ENCODE peak calls at places on chromosomes 1 and 21, in eight cellular contexts. B, D, N, X, U, G, F and A are unnamed samples.

GRCh38 chr1:203570805-203571204 is 55.8 kb upstream of the ATP2B4 start:
- DNase-seq in B (no peak), D (no peak), N (no peak), X (no peak), U (no peak), G (no peak), F (no peak), A (no peak)

GRCh38 chr21:46029201-46029924 is 47.8 kb downstream of the COL6A1 start:
- DNase-seq in B (no peak), D (no peak), N (no peak), X (no peak), U (no peak), G (peak), F (no peak), A (no peak)

GRCh38 chr1:117312453-117313138 is 54.7 kb upstream of the MAN1A2 start:
- DNase-seq in B (no peak), D (no peak), N (no peak), X (no peak), U (no peak), G (no peak), F (no peak), A (peak)

GRCh38 chr1:147665521-147665920 is 4.8 kb downstream of the ACP6 start:
- DNase-seq in B (no peak), D (no peak), N (no peak), X (no peak), U (no peak), G (no peak), F (no peak), A (no peak)

GRCh38 chr1:201217851-201218250 is 27.2 kb downstream of the IGFN1 start:
- DNase-seq in B (no peak), D (no peak), N (no peak), X (no peak), U (peak), G (no peak), F (no peak), A (no peak)

GRCh38 chr1:37726191-37726590 is 33.9 kb downstream of the CDCA8 start:
- DNase-seq in B (no peak), D (no peak), N (no peak), X (peak), U (no peak), G (no peak), F (no peak), A (no peak)

GRCh38 chr1:28056129-28056925 is 32.1 kb downstream of the EYA3 start:
- DNase-seq in B (peak), D (no peak), N (no peak), X (no peak), U (no peak), G (no peak), F (no peak), A (no peak)

GRCh38 chr1:215887618-215888017 is 320.5 kb downstream of the KCTD3 start:
- DNase-seq in B (no peak), D (no peak), N (no peak), X (no peak), U (no peak), G (no peak), F (no peak), A (no peak)

GRCh38 chr1:53715478-53715877 is 23.5 kb downstream of the GLIS1 start:
- DNase-seq in B (no peak), D (no peak), N (no peak), X (no peak), U (no peak), G (no peak), F (no peak), A (peak)

GRCh38 chr1:78045850-78046778 is at the start of gene GIPC2:
- DNase-seq in B (no peak), D (peak), N (peak), X (no peak), U (peak), G (peak), F (no peak), A (peak)

GRCh38 chr1:37764888-37765441 is at the start of gene EPHA10:
- DNase-seq in B (no peak), D (no peak), N (no peak), X (no peak), U (no peak), G (no peak), F (no peak), A (no peak)

GRCh38 chr1:33013791-33014190 is 22.9 kb downstream of the AK2 start:
- DNase-seq in B (no peak), D (no peak), N (no peak), X (no peak), U (no peak), G (no peak), F (no peak), A (no peak)

GRCh38 chr1:19043579-19044443 is 87.3 kb upstream of the IFFO2 start:
- DNase-seq in B (no peak), D (no peak), N (no peak), X (no peak), U (no peak), G (no peak), F (no peak), A (no peak)

GRCh38 chr1:226419284-226419683 is 11.4 kb upstream of the PARP1 start:
- DNase-seq in B (no peak), D (no peak), N (no peak), X (no peak), U (no peak), G (no peak), F (no peak), A (no peak)

GRCh38 chr1:26786437-26787380 is 1.0 kb upstream of the PIGV start:
- DNase-seq in B (peak), D (peak), N (peak), X (peak), U (peak), G (peak), F (no peak), A (peak)

GRCh38 chr21:46189213-46189958 is 5.1 kb upstream of the SPATC1L start:
- DNase-seq in B (no peak), D (no peak), N (no peak), X (no peak), U (no peak), G (peak), F (no peak), A (no peak)

GRCh38 chr1:15246960-15247614 is at the start of gene FHAD1:
- DNase-seq in B (peak), D (no peak), N (peak), X (no peak), U (peak), G (peak), F (no peak), A (peak)

GRCh38 chr1:244865028-244865371 is 657 bp upstream of the HNRNPU start:
- DNase-seq in B (peak), D (peak), N (peak), X (no peak), U (peak), G (peak), F (no peak), A (peak)

GRCh38 chr1:34050711-34051485 is 114.1 kb downstream of the CSMD2 start:
- DNase-seq in B (no peak), D (no peak), N (no peak), X (no peak), U (no peak), G (no peak), F (no peak), A (no peak)

GRCh38 chr1:235822685-235823084 is 44.0 kb downstream of the LYST start:
- DNase-seq in B (no peak), D (no peak), N (no peak), X (no peak), U (no peak), G (no peak), F (no peak), A (no peak)

GRCh38 chr1:234927312-234927967 is 201.2 kb downstream of the TOMM20 start:
- DNase-seq in B (no peak), D (no peak), N (no peak), X (no peak), U (no peak), G (no peak), F (no peak), A (no peak)

GRCh38 chr21:41167348-41168342 is at the start of gene BACE2:
- DNase-seq in B (peak), D (peak), N (peak), X (peak), U (peak), G (peak), F (peak), A (peak)

GRCh38 chr1:151773698-151774097 is 10.4 kb upstream of the MRPL9 start:
- DNase-seq in B (no peak), D (no peak), N (no peak), X (no peak), U (no peak), G (no peak), F (peak), A (no peak)

GRCh38 chr21:17388226-17388625 is 124.6 kb upstream of the CXADR start:
- DNase-seq in B (no peak), D (no peak), N (no peak), X (peak), U (no peak), G (no peak), F (no peak), A (peak)

GRCh38 chr1:231396643-231397042 is 25.4 kb downstream of the EGLN1 start:
- DNase-seq in B (no peak), D (no peak), N (no peak), X (no peak), U (no peak), G (no peak), F (no peak), A (no peak)

GRCh38 chr1:180614746-180615145 is 17.1 kb upstream of the XPR1 start:
- DNase-seq in B (no peak), D (no peak), N (no peak), X (no peak), U (no peak), G (no peak), F (peak), A (no peak)

GRCh38 chr1:208232639-208233038 is 11.5 kb downstream of the PLXNA2 start:
- DNase-seq in B (no peak), D (no peak), N (no peak), X (no peak), U (no peak), G (no peak), F (no peak), A (no peak)

GRCh38 chr1:208231929-208232360 is 12.2 kb downstream of the PLXNA2 start:
- DNase-seq in B (no peak), D (no peak), N (no peak), X (no peak), U (no peak), G (no peak), F (no peak), A (no peak)

GRCh38 chr1:208234721-208235120 is 9.5 kb downstream of the PLXNA2 start:
- DNase-seq in B (no peak), D (no peak), N (no peak), X (no peak), U (no peak), G (no peak), F (no peak), A (no peak)

GRCh38 chr1:208233978-208234377 is 10.2 kb downstream of the PLXNA2 start:
- DNase-seq in B (no peak), D (no peak), N (no peak), X (no peak), U (no peak), G (no peak), F (no peak), A (no peak)

GRCh38 chr1:208233546-208233945 is 10.6 kb downstream of the PLXNA2 start:
- DNase-seq in B (peak), D (no peak), N (peak), X (peak), U (no peak), G (peak), F (no peak), A (no peak)
- H3K27ac ChIP-seq in B (no peak), D (no peak), N (peak), X (no peak), U (no peak), G (no peak), F (no peak), A (no peak)

DNA sequence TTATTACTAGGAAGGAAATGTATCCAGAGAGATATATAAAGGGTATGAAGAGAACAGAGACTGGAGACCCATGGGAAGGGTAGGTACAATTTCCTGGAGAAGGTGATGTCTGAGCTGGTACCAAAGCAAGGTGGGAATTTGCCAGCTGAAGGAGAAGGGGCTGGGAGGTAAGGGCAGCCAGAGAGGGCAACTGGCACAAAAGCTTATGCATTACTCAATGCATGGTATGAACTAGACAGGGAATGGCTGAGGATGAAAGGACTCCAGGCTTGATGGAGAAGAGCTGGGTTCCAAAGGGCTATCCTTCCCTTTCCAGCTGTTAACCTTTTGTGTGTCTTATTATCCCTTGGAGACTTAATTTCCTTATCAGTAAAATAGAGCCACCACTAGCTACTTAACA is 113.6 kb upstream of the GADD45A start:
- DNase-seq in B (no peak), D (no peak), N (no peak), X (no peak), U (no peak), G (no peak), F (no peak), A (no peak)
- H3K27ac ChIP-seq in B (no peak), D (no peak), N (no peak), X (no peak), U (no peak), G (peak), F (peak), A (no peak)

DNA sequence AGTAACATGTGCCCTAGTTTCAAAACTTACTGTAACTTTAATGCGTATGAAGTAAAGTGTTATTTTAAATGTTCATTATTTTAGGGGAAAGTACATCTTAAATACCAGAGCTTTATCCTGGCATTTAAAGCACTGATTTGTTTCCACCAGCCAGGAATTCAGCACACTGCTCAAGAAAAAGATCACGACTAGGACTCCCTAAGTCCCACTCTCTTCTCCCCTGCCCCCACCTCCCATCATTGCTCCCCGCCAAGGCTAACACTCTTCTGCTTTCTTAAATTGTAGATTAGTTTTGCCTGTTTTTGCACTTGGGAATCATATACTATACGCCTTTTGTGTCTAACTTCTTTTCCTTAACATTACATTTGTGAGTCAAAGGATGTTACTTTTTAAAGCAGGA is 37.5 kb upstream of the C1orf105 start:
- DNase-seq in B (no peak), D (no peak), N (no peak), X (no peak), U (no peak), G (no peak), F (no peak), A (no peak)
- H3K27ac ChIP-seq in B (no peak), D (no peak), N (peak), X (no peak), U (peak), G (peak), F (no peak), A (no peak)

GRCh38 chr1:240562779-240563178 is 49.2 kb downstream of the GREM2 start:
- DNase-seq in B (no peak), D (no peak), N (no peak), X (no peak), U (no peak), G (no peak), F (no peak), A (no peak)

GRCh38 chr1:240567066-240567465 is 44.9 kb downstream of the GREM2 start:
- DNase-seq in B (no peak), D (no peak), N (no peak), X (no peak), U (no peak), G (no peak), F (no peak), A (no peak)

GRCh38 chr1:240559781-240560180 is 52.2 kb downstream of the GREM2 start:
- DNase-seq in B (no peak), D (no peak), N (no peak), X (no peak), U (no peak), G (no peak), F (no peak), A (no peak)

DNA sequence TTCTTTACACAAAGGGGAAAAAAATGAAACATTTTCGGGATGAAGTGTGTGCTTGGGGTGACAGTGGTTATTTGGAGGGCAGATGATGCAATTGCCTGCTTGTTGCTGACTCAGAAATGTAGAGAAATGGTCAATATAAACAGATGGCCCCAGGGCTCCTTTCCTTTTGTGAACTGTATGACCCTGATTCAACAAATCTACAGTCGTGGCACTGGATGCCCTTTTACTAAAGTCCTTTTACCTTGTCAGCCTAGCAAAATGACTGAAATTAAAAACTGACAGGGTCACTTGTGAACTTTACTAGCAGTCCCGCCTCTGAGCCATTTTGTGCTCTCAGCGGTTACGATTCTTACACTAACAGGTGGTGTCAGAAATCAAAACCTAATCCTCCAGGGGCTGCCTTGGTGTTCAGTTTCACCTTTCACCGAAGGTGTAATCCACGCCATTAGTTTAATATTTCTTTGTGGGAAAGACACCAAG is 49.8 kb downstream of the GREM2 start:
- DNase-seq in B (no peak), D (no peak), N (no peak), X (no peak), U (no peak), G (no peak), F (no peak), A (no peak)
- H3K27ac ChIP-seq in B (no peak), D (no peak), N (no peak), X (no peak), U (no peak), G (no peak), F (no peak), A (no peak)

DNA sequence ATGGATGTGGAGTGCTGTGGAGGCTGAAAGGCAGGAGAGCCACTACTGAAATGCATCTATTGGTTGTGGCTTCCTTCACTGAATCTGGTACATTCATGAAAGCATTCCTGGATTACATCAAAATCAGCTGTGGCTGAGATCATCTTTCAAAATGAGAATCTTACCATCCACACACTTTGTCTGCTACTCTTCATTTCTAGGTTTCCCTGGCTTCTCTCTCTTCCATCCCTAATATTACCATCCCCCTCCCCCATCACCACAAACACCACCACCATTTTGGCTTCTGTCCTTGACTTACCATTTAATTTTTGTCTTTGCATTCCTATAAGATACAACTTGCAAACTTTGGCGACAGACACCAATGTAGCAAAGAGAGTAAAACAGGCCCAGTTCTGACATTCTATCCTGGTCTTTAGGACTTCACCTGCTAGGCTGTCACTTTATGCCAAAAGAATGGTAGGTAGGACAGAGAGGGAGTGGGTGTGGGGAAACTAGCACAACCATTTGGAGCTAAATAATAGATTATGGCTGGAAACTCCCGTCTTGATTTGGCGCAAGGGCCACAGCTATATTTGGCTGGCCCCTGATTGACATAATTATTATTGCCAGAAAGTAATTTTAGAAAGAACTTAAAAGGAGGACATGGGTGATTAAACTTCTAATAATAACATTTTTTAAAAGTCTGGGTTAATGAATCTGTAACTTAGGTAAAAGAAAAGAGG is 15.1 kb upstream of the DUSP10 start:
- DNase-seq in B (no peak), D (no peak), N (no peak), X (no peak), U (no peak), G (no peak), F (no peak), A (no peak)
- H3K27ac ChIP-seq in B (no peak), D (no peak), N (no peak), X (no peak), U (no peak), G (no peak), F (no peak), A (no peak)

GRCh38 chr1:30884723-30885122 is 23.8 kb downstream of the SDC3 start:
- DNase-seq in B (no peak), D (no peak), N (no peak), X (no peak), U (no peak), G (no peak), F (no peak), A (no peak)

GRCh38 chr1:30886710-30887428 is 21.7 kb downstream of the SDC3 start:
- DNase-seq in B (no peak), D (no peak), N (no peak), X (no peak), U (no peak), G (no peak), F (no peak), A (no peak)

GRCh38 chr1:30883389-30884172 is 25.0 kb downstream of the SDC3 start:
- DNase-seq in B (no peak), D (no peak), N (no peak), X (peak), U (no peak), G (no peak), F (no peak), A (no peak)

GRCh38 chr1:30887485-30888315 is 20.9 kb downstream of the SDC3 start:
- DNase-seq in B (no peak), D (no peak), N (no peak), X (no peak), U (no peak), G (no peak), F (no peak), A (no peak)

DNA sequence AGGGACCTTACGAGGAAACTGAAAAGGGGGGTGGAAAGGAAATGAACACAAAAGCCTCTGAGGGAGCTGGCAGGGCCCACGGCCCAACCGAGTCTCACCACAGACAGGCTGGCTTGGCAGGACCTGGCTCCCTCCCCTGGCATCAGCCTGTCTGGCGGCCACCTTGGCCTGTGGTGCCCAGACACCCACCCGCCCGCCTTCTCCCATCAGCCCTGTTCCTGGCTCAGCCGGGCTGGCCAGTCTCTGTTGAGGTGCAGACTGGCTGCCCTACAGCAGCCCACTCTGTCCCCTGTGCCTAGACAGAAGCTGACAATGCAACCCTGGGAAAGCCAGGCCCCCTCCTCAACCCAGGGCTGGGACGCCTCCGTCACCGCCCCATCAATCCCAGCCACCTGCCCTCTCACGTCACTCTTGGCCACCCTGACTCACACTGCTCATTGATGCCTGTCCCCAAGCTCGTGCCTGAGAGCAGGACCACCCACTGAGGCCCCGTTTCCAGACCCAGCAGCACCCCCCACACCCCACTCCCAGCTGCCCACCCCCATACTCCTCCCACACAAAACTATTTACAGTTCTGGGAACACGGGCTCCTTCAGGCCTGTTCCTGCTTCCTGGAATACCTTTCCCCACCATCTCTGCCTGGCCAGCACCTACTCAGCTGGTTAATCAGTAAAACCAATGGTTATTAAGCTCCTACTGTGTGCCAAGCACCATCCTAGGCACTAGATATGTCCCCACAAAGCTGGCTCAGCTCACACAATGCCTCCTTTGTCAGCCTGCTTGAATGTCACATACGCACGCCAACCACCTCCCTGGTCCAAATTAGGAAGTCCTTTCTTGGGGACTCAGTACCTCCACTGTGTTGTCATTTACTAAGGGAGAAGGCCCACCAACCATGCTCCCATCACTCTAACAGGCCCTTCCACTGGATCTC is 22.7 kb downstream of the SDC3 start:
- DNase-seq in B (no peak), D (no peak), N (no peak), X (peak), U (no peak), G (no peak), F (no peak), A (no peak)
- H3K27ac ChIP-seq in B (no peak), D (peak), N (peak), X (no peak), U (no peak), G (no peak), F (no peak), A (no peak)

GRCh38 chr1:195958131-195958530 is 650.1 kb downstream of the KCNT2 start:
- DNase-seq in B (no peak), D (no peak), N (no peak), X (no peak), U (no peak), G (no peak), F (peak), A (no peak)
- H3K27ac ChIP-seq in B (no peak), D (no peak), N (no peak), X (no peak), U (no peak), G (no peak), F (peak), A (no peak)